ENCODE peak calls at places on chromosomes 13 and 19, in eight cellular contexts. One of them, this sample, is unnamed.
A peak's percentile ranks its signal among the peaks of the same experiment; 100 is the strongest.

GRCh38 chr13:62119739-62120700 is 704.4 kb upstream of the PCDH20 start:
- DNase-seq in cardiac muscle cell: peak; percentile 44
- DNase-seq in T-helper 9 cell: no peak
- DNase-seq in activated CD4-positive, alpha-beta T cell treated with anti-CD3 and anti-CD28 coated beads, Interleukin-2, amount 10 ng/mL, durations not matched to agents 7 days and 5 days: no peak
- DNase-seq in activated naive CD4-positive, alpha-beta T cell treated with anti-CD3 and anti-CD28 coated beads for 36 hours: no peak
- DNase-seq in SW480: peak; percentile 16
- DNase-seq in stomach: no peak
- DNase-seq in AG08396: no peak
- DNase-seq in this sample: no peak

GRCh38 chr19:18763674-18764590 is 27.2 kb downstream of the COMP start:
- DNase-seq in cardiac muscle cell: no peak
- DNase-seq in T-helper 9 cell: no peak
- DNase-seq in activated CD4-positive, alpha-beta T cell treated with anti-CD3 and anti-CD28 coated beads, Interleukin-2, amount 10 ng/mL, durations not matched to agents 7 days and 5 days: no peak
- DNase-seq in activated naive CD4-positive, alpha-beta T cell treated with anti-CD3 and anti-CD28 coated beads for 36 hours: no peak
- DNase-seq in SW480: peak; percentile 75
- DNase-seq in stomach: no peak
- DNase-seq in AG08396: peak; percentile 58
- DNase-seq in this sample: no peak

GRCh38 chr13:28641600-28641926 is 17.4 kb upstream of the POMP start:
- DNase-seq in cardiac muscle cell: no peak
- DNase-seq in T-helper 9 cell: no peak
- DNase-seq in activated CD4-positive, alpha-beta T cell treated with anti-CD3 and anti-CD28 coated beads, Interleukin-2, amount 10 ng/mL, durations not matched to agents 7 days and 5 days: no peak
- DNase-seq in activated naive CD4-positive, alpha-beta T cell treated with anti-CD3 and anti-CD28 coated beads for 36 hours: no peak
- DNase-seq in SW480: no peak
- DNase-seq in stomach: no peak
- DNase-seq in AG08396: no peak
- DNase-seq in this sample: no peak

GRCh38 chr13:47853236-47853635 is 147.8 kb downstream of the SUCLA2 start:
- DNase-seq in cardiac muscle cell: no peak
- DNase-seq in T-helper 9 cell: no peak
- DNase-seq in activated CD4-positive, alpha-beta T cell treated with anti-CD3 and anti-CD28 coated beads, Interleukin-2, amount 10 ng/mL, durations not matched to agents 7 days and 5 days: no peak
- DNase-seq in activated naive CD4-positive, alpha-beta T cell treated with anti-CD3 and anti-CD28 coated beads for 36 hours: no peak
- DNase-seq in SW480: no peak
- DNase-seq in stomach: no peak
- DNase-seq in AG08396: no peak
- DNase-seq in this sample: no peak

GRCh38 chr19:19606021-19606420 is 12.5 kb downstream of the PBX4 start:
- DNase-seq in cardiac muscle cell: no peak
- DNase-seq in T-helper 9 cell: peak; percentile 45
- DNase-seq in activated CD4-positive, alpha-beta T cell treated with anti-CD3 and anti-CD28 coated beads, Interleukin-2, amount 10 ng/mL, durations not matched to agents 7 days and 5 days: peak; percentile 55
- DNase-seq in activated naive CD4-positive, alpha-beta T cell treated with anti-CD3 and anti-CD28 coated beads for 36 hours: peak; percentile 77
- DNase-seq in SW480: peak; percentile 88
- DNase-seq in stomach: peak; percentile 55
- DNase-seq in AG08396: no peak
- DNase-seq in this sample: no peak

GRCh38 chr13:25868483-25868882 is 183.3 kb downstream of the SHISA2 start:
- DNase-seq in cardiac muscle cell: no peak
- DNase-seq in T-helper 9 cell: no peak
- DNase-seq in activated CD4-positive, alpha-beta T cell treated with anti-CD3 and anti-CD28 coated beads, Interleukin-2, amount 10 ng/mL, durations not matched to agents 7 days and 5 days: no peak
- DNase-seq in activated naive CD4-positive, alpha-beta T cell treated with anti-CD3 and anti-CD28 coated beads for 36 hours: no peak
- DNase-seq in SW480: no peak
- DNase-seq in stomach: no peak
- DNase-seq in AG08396: no peak
- DNase-seq in this sample: no peak

GRCh38 chr19:16032509-16033135 is 43.7 kb upstream of the TPM4 start:
- DNase-seq in cardiac muscle cell: no peak
- DNase-seq in T-helper 9 cell: no peak
- DNase-seq in activated CD4-positive, alpha-beta T cell treated with anti-CD3 and anti-CD28 coated beads, Interleukin-2, amount 10 ng/mL, durations not matched to agents 7 days and 5 days: no peak
- DNase-seq in activated naive CD4-positive, alpha-beta T cell treated with anti-CD3 and anti-CD28 coated beads for 36 hours: no peak
- DNase-seq in SW480: no peak
- DNase-seq in stomach: peak; percentile 16
- DNase-seq in AG08396: no peak
- DNase-seq in this sample: no peak

GRCh38 chr13:111421216-111421615 is 100.8 kb downstream of the TEX29 start:
- DNase-seq in cardiac muscle cell: no peak
- DNase-seq in T-helper 9 cell: no peak
- DNase-seq in activated CD4-positive, alpha-beta T cell treated with anti-CD3 and anti-CD28 coated beads, Interleukin-2, amount 10 ng/mL, durations not matched to agents 7 days and 5 days: no peak
- DNase-seq in activated naive CD4-positive, alpha-beta T cell treated with anti-CD3 and anti-CD28 coated beads for 36 hours: no peak
- DNase-seq in SW480: no peak
- DNase-seq in stomach: no peak
- DNase-seq in AG08396: no peak
- DNase-seq in this sample: no peak

GRCh38 chr19:35559281-35559659 is 4.2 kb downstream of the ATP4A start:
- DNase-seq in cardiac muscle cell: no peak
- DNase-seq in T-helper 9 cell: no peak
- DNase-seq in activated CD4-positive, alpha-beta T cell treated with anti-CD3 and anti-CD28 coated beads, Interleukin-2, amount 10 ng/mL, durations not matched to agents 7 days and 5 days: no peak
- DNase-seq in activated naive CD4-positive, alpha-beta T cell treated with anti-CD3 and anti-CD28 coated beads for 36 hours: no peak
- DNase-seq in SW480: no peak
- DNase-seq in stomach: no peak
- DNase-seq in AG08396: no peak
- DNase-seq in this sample: no peak

GRCh38 chr19:1355258-1355973 is 28.3 kb upstream of the NDUFS7 start:
- DNase-seq in cardiac muscle cell: no peak
- DNase-seq in T-helper 9 cell: no peak
- DNase-seq in activated CD4-positive, alpha-beta T cell treated with anti-CD3 and anti-CD28 coated beads, Interleukin-2, amount 10 ng/mL, durations not matched to agents 7 days and 5 days: peak; percentile 12
- DNase-seq in activated naive CD4-positive, alpha-beta T cell treated with anti-CD3 and anti-CD28 coated beads for 36 hours: peak; percentile 41
- DNase-seq in SW480: no peak
- DNase-seq in stomach: no peak
- DNase-seq in AG08396: peak; percentile 44
- DNase-seq in this sample: no peak

GRCh38 chr19:24040621-24041020 is 46.4 kb upstream of the ZNF254 start:
- DNase-seq in cardiac muscle cell: no peak
- DNase-seq in T-helper 9 cell: no peak
- DNase-seq in activated CD4-positive, alpha-beta T cell treated with anti-CD3 and anti-CD28 coated beads, Interleukin-2, amount 10 ng/mL, durations not matched to agents 7 days and 5 days: no peak
- DNase-seq in activated naive CD4-positive, alpha-beta T cell treated with anti-CD3 and anti-CD28 coated beads for 36 hours: no peak
- DNase-seq in SW480: no peak
- DNase-seq in stomach: no peak
- DNase-seq in AG08396: no peak
- DNase-seq in this sample: no peak

GRCh38 chr19:54470991-54471782 is 1.9 kb downstream of the CDC42EP5 start:
- DNase-seq in cardiac muscle cell: no peak
- DNase-seq in T-helper 9 cell: no peak
- DNase-seq in activated CD4-positive, alpha-beta T cell treated with anti-CD3 and anti-CD28 coated beads, Interleukin-2, amount 10 ng/mL, durations not matched to agents 7 days and 5 days: no peak
- DNase-seq in activated naive CD4-positive, alpha-beta T cell treated with anti-CD3 and anti-CD28 coated beads for 36 hours: no peak
- DNase-seq in SW480: peak; percentile 54
- DNase-seq in stomach: peak; percentile 62
- DNase-seq in AG08396: peak; percentile 42
- DNase-seq in this sample: peak; percentile 76